ENCODE peak calls at places on chromosome 17, in seven cellular contexts. One of them, this sample, is unnamed.

GRCh38 chr17:10807704-10808128 is 3.8 kb upstream of the TMEM238L start:
- DNase-seq in NCI-H1105: no peak
- DNase-seq in iris pigment epithelial cell: no peak
- DNase-seq in activated effector memory CD4-positive, alpha-beta T cell treated with anti-CD3 and anti-CD28 coated beads, Interleukin-2, amount 50 U/mL, for 16 hours: no peak
- DNase-seq in amniotic stem cell: no peak
- DNase-seq in astrocyte of the hippocampus: no peak
- DNase-seq in adrenal gland: no peak
- DNase-seq in this sample: no peak

GRCh38 chr17:16470302-16470701 is 21.7 kb downstream of the LRRC75A start:
- DNase-seq in NCI-H1105: peak
- DNase-seq in iris pigment epithelial cell: no peak
- DNase-seq in activated effector memory CD4-positive, alpha-beta T cell treated with anti-CD3 and anti-CD28 coated beads, Interleukin-2, amount 50 U/mL, for 16 hours: no peak
- DNase-seq in amniotic stem cell: no peak
- DNase-seq in astrocyte of the hippocampus: peak
- DNase-seq in adrenal gland: no peak
- DNase-seq in this sample: no peak

GRCh38 chr17:40451420-40451819 is 8.2 kb downstream of the IGFBP4 start:
- DNase-seq in NCI-H1105: no peak
- DNase-seq in iris pigment epithelial cell: peak
- DNase-seq in activated effector memory CD4-positive, alpha-beta T cell treated with anti-CD3 and anti-CD28 coated beads, Interleukin-2, amount 50 U/mL, for 16 hours: no peak
- DNase-seq in amniotic stem cell: peak
- DNase-seq in astrocyte of the hippocampus: peak
- DNase-seq in adrenal gland: peak
- DNase-seq in this sample: peak

GRCh38 chr17:10775740-10776333 is 28.1 kb downstream of the TMEM238L start:
- DNase-seq in NCI-H1105: no peak
- DNase-seq in iris pigment epithelial cell: no peak
- DNase-seq in activated effector memory CD4-positive, alpha-beta T cell treated with anti-CD3 and anti-CD28 coated beads, Interleukin-2, amount 50 U/mL, for 16 hours: no peak
- DNase-seq in amniotic stem cell: no peak
- DNase-seq in astrocyte of the hippocampus: no peak
- DNase-seq in adrenal gland: no peak
- DNase-seq in this sample: no peak

GRCh38 chr17:44363613-44364159 is at the start of gene FAM171A2:
- DNase-seq in NCI-H1105: peak
- DNase-seq in iris pigment epithelial cell: peak
- DNase-seq in activated effector memory CD4-positive, alpha-beta T cell treated with anti-CD3 and anti-CD28 coated beads, Interleukin-2, amount 50 U/mL, for 16 hours: peak
- DNase-seq in amniotic stem cell: peak
- DNase-seq in astrocyte of the hippocampus: peak
- DNase-seq in adrenal gland: no peak
- DNase-seq in this sample: peak

GRCh38 chr17:65409381-65409780 is 152.1 kb downstream of the AXIN2 start:
- DNase-seq in NCI-H1105: no peak
- DNase-seq in iris pigment epithelial cell: no peak
- DNase-seq in activated effector memory CD4-positive, alpha-beta T cell treated with anti-CD3 and anti-CD28 coated beads, Interleukin-2, amount 50 U/mL, for 16 hours: no peak
- DNase-seq in amniotic stem cell: peak
- DNase-seq in astrocyte of the hippocampus: no peak
- DNase-seq in adrenal gland: no peak
- DNase-seq in this sample: no peak

GRCh38 chr17:81002409-81003361 is 11.0 kb downstream of the CHMP6 start:
- DNase-seq in NCI-H1105: peak
- DNase-seq in iris pigment epithelial cell: peak
- DNase-seq in activated effector memory CD4-positive, alpha-beta T cell treated with anti-CD3 and anti-CD28 coated beads, Interleukin-2, amount 50 U/mL, for 16 hours: peak
- DNase-seq in amniotic stem cell: no peak
- DNase-seq in astrocyte of the hippocampus: peak
- DNase-seq in adrenal gland: peak
- DNase-seq in this sample: peak

GRCh38 chr17:7208027-7208571 is 11.5 kb downstream of the DLG4 start:
- DNase-seq in NCI-H1105: no peak
- DNase-seq in iris pigment epithelial cell: no peak
- DNase-seq in activated effector memory CD4-positive, alpha-beta T cell treated with anti-CD3 and anti-CD28 coated beads, Interleukin-2, amount 50 U/mL, for 16 hours: no peak
- DNase-seq in amniotic stem cell: no peak
- DNase-seq in astrocyte of the hippocampus: no peak
- DNase-seq in adrenal gland: no peak
- DNase-seq in this sample: no peak

GRCh38 chr17:20008242-20009051 is 712 bp upstream of the SPECC1 start:
- DNase-seq in NCI-H1105: peak
- DNase-seq in iris pigment epithelial cell: peak
- DNase-seq in activated effector memory CD4-positive, alpha-beta T cell treated with anti-CD3 and anti-CD28 coated beads, Interleukin-2, amount 50 U/mL, for 16 hours: peak
- DNase-seq in amniotic stem cell: no peak
- DNase-seq in astrocyte of the hippocampus: no peak
- DNase-seq in adrenal gland: no peak
- DNase-seq in this sample: no peak

GRCh38 chr17:46974086-46974485 is 5.0 kb downstream of the RPRML start:
- DNase-seq in NCI-H1105: no peak
- DNase-seq in iris pigment epithelial cell: no peak
- DNase-seq in activated effector memory CD4-positive, alpha-beta T cell treated with anti-CD3 and anti-CD28 coated beads, Interleukin-2, amount 50 U/mL, for 16 hours: no peak
- DNase-seq in amniotic stem cell: no peak
- DNase-seq in astrocyte of the hippocampus: no peak
- DNase-seq in adrenal gland: no peak
- DNase-seq in this sample: no peak

GRCh38 chr17:45291170-45291805 is 25.5 kb downstream of the MAP3K14 start:
- DNase-seq in NCI-H1105: no peak
- DNase-seq in iris pigment epithelial cell: peak
- DNase-seq in activated effector memory CD4-positive, alpha-beta T cell treated with anti-CD3 and anti-CD28 coated beads, Interleukin-2, amount 50 U/mL, for 16 hours: no peak
- DNase-seq in amniotic stem cell: no peak
- DNase-seq in astrocyte of the hippocampus: no peak
- DNase-seq in adrenal gland: no peak
- DNase-seq in this sample: no peak

GRCh38 chr17:82962163-82962720 is 117.2 kb upstream of the METRNL start:
- DNase-seq in NCI-H1105: no peak
- DNase-seq in iris pigment epithelial cell: peak
- DNase-seq in activated effector memory CD4-positive, alpha-beta T cell treated with anti-CD3 and anti-CD28 coated beads, Interleukin-2, amount 50 U/mL, for 16 hours: peak
- DNase-seq in amniotic stem cell: no peak
- DNase-seq in astrocyte of the hippocampus: peak
- DNase-seq in adrenal gland: no peak
- DNase-seq in this sample: peak

GRCh38 chr17:79919164-79919585 is 79.9 kb upstream of the CBX4 start:
- DNase-seq in NCI-H1105: no peak
- DNase-seq in iris pigment epithelial cell: no peak
- DNase-seq in activated effector memory CD4-positive, alpha-beta T cell treated with anti-CD3 and anti-CD28 coated beads, Interleukin-2, amount 50 U/mL, for 16 hours: no peak
- DNase-seq in amniotic stem cell: no peak
- DNase-seq in astrocyte of the hippocampus: peak
- DNase-seq in adrenal gland: peak
- DNase-seq in this sample: peak

GRCh38 chr17:73297934-73298861 is 13.6 kb downstream of the CDC42EP4 start:
- DNase-seq in NCI-H1105: no peak
- DNase-seq in iris pigment epithelial cell: peak
- DNase-seq in activated effector memory CD4-positive, alpha-beta T cell treated with anti-CD3 and anti-CD28 coated beads, Interleukin-2, amount 50 U/mL, for 16 hours: no peak
- DNase-seq in amniotic stem cell: no peak
- DNase-seq in astrocyte of the hippocampus: peak
- DNase-seq in adrenal gland: no peak
- DNase-seq in this sample: no peak

GRCh38 chr17:76635039-76635438 is 8.5 kb downstream of the ST6GALNAC1 start:
- DNase-seq in NCI-H1105: no peak
- DNase-seq in iris pigment epithelial cell: peak
- DNase-seq in activated effector memory CD4-positive, alpha-beta T cell treated with anti-CD3 and anti-CD28 coated beads, Interleukin-2, amount 50 U/mL, for 16 hours: no peak
- DNase-seq in amniotic stem cell: no peak
- DNase-seq in astrocyte of the hippocampus: peak
- DNase-seq in adrenal gland: no peak
- DNase-seq in this sample: no peak

GRCh38 chr17:27762527-27763305 is 37.6 kb downstream of the NOS2 start:
- DNase-seq in NCI-H1105: no peak
- DNase-seq in iris pigment epithelial cell: peak
- DNase-seq in activated effector memory CD4-positive, alpha-beta T cell treated with anti-CD3 and anti-CD28 coated beads, Interleukin-2, amount 50 U/mL, for 16 hours: no peak
- DNase-seq in amniotic stem cell: no peak
- DNase-seq in astrocyte of the hippocampus: peak
- DNase-seq in adrenal gland: no peak
- DNase-seq in this sample: no peak

GRCh38 chr17:30519707-30520106 is 42.5 kb downstream of the GOSR1 start:
- DNase-seq in NCI-H1105: no peak
- DNase-seq in iris pigment epithelial cell: peak
- DNase-seq in activated effector memory CD4-positive, alpha-beta T cell treated with anti-CD3 and anti-CD28 coated beads, Interleukin-2, amount 50 U/mL, for 16 hours: no peak
- DNase-seq in amniotic stem cell: peak
- DNase-seq in astrocyte of the hippocampus: peak
- DNase-seq in adrenal gland: no peak
- DNase-seq in this sample: peak

GRCh38 chr17:78082988-78083387 is 45.6 kb downstream of the TMC6 start:
- DNase-seq in NCI-H1105: peak
- DNase-seq in iris pigment epithelial cell: no peak
- DNase-seq in activated effector memory CD4-positive, alpha-beta T cell treated with anti-CD3 and anti-CD28 coated beads, Interleukin-2, amount 50 U/mL, for 16 hours: no peak
- DNase-seq in amniotic stem cell: no peak
- DNase-seq in astrocyte of the hippocampus: no peak
- DNase-seq in adrenal gland: no peak
- DNase-seq in this sample: no peak

GRCh38 chr17:6569391-6570302 is 13.3 kb upstream of the PITPNM3 start:
- DNase-seq in NCI-H1105: no peak
- DNase-seq in iris pigment epithelial cell: no peak
- DNase-seq in activated effector memory CD4-positive, alpha-beta T cell treated with anti-CD3 and anti-CD28 coated beads, Interleukin-2, amount 50 U/mL, for 16 hours: no peak
- DNase-seq in amniotic stem cell: no peak
- DNase-seq in astrocyte of the hippocampus: no peak
- DNase-seq in adrenal gland: peak
- DNase-seq in this sample: no peak

GRCh38 chr17:40604327-40605080 is 39.2 kb upstream of the CCR7 start:
- DNase-seq in NCI-H1105: no peak
- DNase-seq in iris pigment epithelial cell: no peak
- DNase-seq in activated effector memory CD4-positive, alpha-beta T cell treated with anti-CD3 and anti-CD28 coated beads, Interleukin-2, amount 50 U/mL, for 16 hours: no peak
- DNase-seq in amniotic stem cell: no peak
- DNase-seq in astrocyte of the hippocampus: no peak
- DNase-seq in adrenal gland: no peak
- DNase-seq in this sample: no peak

GRCh38 chr17:21394265-21394664 is 18.1 kb downstream of the KCNJ12 start:
- DNase-seq in NCI-H1105: no peak
- DNase-seq in iris pigment epithelial cell: peak
- DNase-seq in activated effector memory CD4-positive, alpha-beta T cell treated with anti-CD3 and anti-CD28 coated beads, Interleukin-2, amount 50 U/mL, for 16 hours: no peak
- DNase-seq in amniotic stem cell: no peak
- DNase-seq in astrocyte of the hippocampus: no peak
- DNase-seq in adrenal gland: no peak
- DNase-seq in this sample: peak

GRCh38 chr17:54029196-54029595 is 206.5 kb downstream of the KIF2B start:
- DNase-seq in NCI-H1105: no peak
- DNase-seq in iris pigment epithelial cell: no peak
- DNase-seq in activated effector memory CD4-positive, alpha-beta T cell treated with anti-CD3 and anti-CD28 coated beads, Interleukin-2, amount 50 U/mL, for 16 hours: no peak
- DNase-seq in amniotic stem cell: no peak
- DNase-seq in astrocyte of the hippocampus: no peak
- DNase-seq in adrenal gland: no peak
- DNase-seq in this sample: no peak

GRCh38 chr17:15368605-15369004 is 27.2 kb upstream of the TEKT3 start:
- DNase-seq in NCI-H1105: no peak
- DNase-seq in iris pigment epithelial cell: no peak
- DNase-seq in activated effector memory CD4-positive, alpha-beta T cell treated with anti-CD3 and anti-CD28 coated beads, Interleukin-2, amount 50 U/mL, for 16 hours: no peak
- DNase-seq in amniotic stem cell: no peak
- DNase-seq in astrocyte of the hippocampus: peak
- DNase-seq in adrenal gland: no peak
- DNase-seq in this sample: no peak

GRCh38 chr17:40086150-40087044 is 14.0 kb downstream of the NR1D1 start:
- DNase-seq in NCI-H1105: peak
- DNase-seq in iris pigment epithelial cell: no peak
- DNase-seq in activated effector memory CD4-positive, alpha-beta T cell treated with anti-CD3 and anti-CD28 coated beads, Interleukin-2, amount 50 U/mL, for 16 hours: peak
- DNase-seq in amniotic stem cell: no peak
- DNase-seq in astrocyte of the hippocampus: peak
- DNase-seq in adrenal gland: no peak
- DNase-seq in this sample: peak

GRCh38 chr17:14337596-14338079 is 36.8 kb downstream of the HS3ST3B1 start:
- DNase-seq in NCI-H1105: no peak
- DNase-seq in iris pigment epithelial cell: peak
- DNase-seq in activated effector memory CD4-positive, alpha-beta T cell treated with anti-CD3 and anti-CD28 coated beads, Interleukin-2, amount 50 U/mL, for 16 hours: peak
- DNase-seq in amniotic stem cell: no peak
- DNase-seq in astrocyte of the hippocampus: no peak
- DNase-seq in adrenal gland: no peak
- DNase-seq in this sample: no peak